ENCODE peak calls at places on chromosome 16, in six cellular contexts. B is nephron progenitor cell, F is NCI-H1048, Y is adipocyte, R is T follicular helper cell, I is T-cell. D is an unnamed sample.

GRCh38 chr16:1713933-1714332 is 7.9 kb downstream of the MAPK8IP3 start:
- DNase-seq in B (peak; percentile 19), F (no peak), Y (no peak), R (no peak), I (no peak), D (no peak)

GRCh38 chr16:5479925-5480324 is 382.3 kb upstream of the EEF2KMT start:
- DNase-seq in B (no peak), F (no peak), Y (no peak), R (no peak), I (no peak), D (no peak)

GRCh38 chr16:8795096-8795495 is 2.3 kb downstream of the TMEM186 start:
- DNase-seq in B (no peak), F (no peak), Y (no peak), R (no peak), I (no peak), D (no peak)

GRCh38 chr16:73206306-73206705 is 158.4 kb upstream of the ZFHX3 start:
- DNase-seq in B (no peak), F (no peak), Y (peak; percentile 31), R (no peak), I (no peak), D (no peak)

GRCh38 chr16:84641643-84642358 is 6.5 kb upstream of the KLHL36 start:
- DNase-seq in B (no peak), F (no peak), Y (no peak), R (no peak), I (peak; percentile 12), D (peak; percentile 20)

GRCh38 chr16:78744796-78745464 is 645.5 kb downstream of the WWOX start:
- DNase-seq in B (no peak), F (no peak), Y (no peak), R (no peak), I (no peak), D (no peak)

GRCh38 chr16:9049241-9049640 is 42.2 kb upstream of the HAPSTR1 start:
- DNase-seq in B (no peak), F (no peak), Y (peak; percentile 88), R (no peak), I (no peak), D (no peak)

GRCh38 chr16:31260136-31260931 is 559 bp downstream of the ITGAM start:
- DNase-seq in B (no peak), F (no peak), Y (no peak), R (no peak), I (no peak), D (no peak)

GRCh38 chr16:47987136-47987535 is 168.7 kb downstream of the ABCC12 start:
- DNase-seq in B (no peak), F (no peak), Y (no peak), R (no peak), I (no peak), D (no peak)

GRCh38 chr16:49516382-49517036 is 142.9 kb downstream of the C16orf78 start:
- DNase-seq in B (no peak), F (no peak), Y (no peak), R (no peak), I (no peak), D (no peak)

GRCh38 chr16:80526418-80527061 is 14.3 kb upstream of the DYNLRB2 start:
- DNase-seq in B (peak; percentile 62), F (no peak), Y (peak; percentile 85), R (peak; percentile 43), I (no peak), D (peak; percentile 10)

GRCh38 chr16:71440669-71441347 is 1.0 kb downstream of the TLE7 start:
- DNase-seq in B (no peak), F (no peak), Y (no peak), R (no peak), I (no peak), D (no peak)

GRCh38 chr16:55539049-55539448 is 27.4 kb upstream of the CAPNS2 start:
- DNase-seq in B (no peak), F (no peak), Y (peak; percentile 63), R (no peak), I (no peak), D (no peak)

GRCh38 chr16:716250-716607 is 1.3 kb downstream of the METRN start:
- DNase-seq in B (peak; percentile 81), F (no peak), Y (peak; percentile 31), R (no peak), I (no peak), D (no peak)

D was measured in CD8-positive, alpha-beta T cell.